ENCODE peak calls at places on chromosomes 4 and X, in ten cellular contexts. Q, W, B, M, K, N, Y, L, G and E are unnamed samples.

GRCh38 chr4:115655626-115656025 is 542.2 kb upstream of the NDST4 start:
- DNase-seq in Q (no peak), W (no peak), B (no peak), M (no peak), K (no peak), N (no peak), Y (no peak), L (no peak), G (no peak), E (no peak)

GRCh38 chr4:158799013-158799770 is 30.4 kb downstream of the FNIP2 start:
- DNase-seq in Q (no peak), W (no peak), B (no peak), M (peak; percentile 59), K (no peak), N (no peak), Y (no peak), L (no peak), G (no peak), E (no peak)

GRCh38 chr4:121408-122084 is 2.8 kb upstream of the ZNF718 start:
- DNase-seq in Q (peak; percentile 18), W (no peak), B (no peak), M (no peak), K (no peak), N (no peak), Y (no peak), L (peak; percentile 29), G (no peak), E (no peak)

GRCh38 chrX:17559728-17560379 is 177.4 kb upstream of the SCML1 start:
- DNase-seq in Q (peak; percentile 4), W (peak; percentile 32), B (peak; percentile 73), M (peak; percentile 33), K (no peak), N (no peak), Y (peak; percentile 64), L (no peak), G (peak; percentile 87), E (no peak)

GRCh38 chrX:7586126-7586525 is 256.8 kb upstream of the VCX start:
- DNase-seq in Q (peak; percentile 10), W (no peak), B (peak; percentile 52), M (peak; percentile 10), K (no peak), N (no peak), Y (peak; percentile 17), L (no peak), G (peak; percentile 17), E (no peak)

GRCh38 chr4:158811704-158812103 is 42.9 kb downstream of the FNIP2 start:
- DNase-seq in Q (no peak), W (no peak), B (peak; percentile 54), M (peak; percentile 44), K (no peak), N (no peak), Y (no peak), L (no peak), G (no peak), E (no peak)

GRCh38 chr4:24753519-24753918 is 41.9 kb upstream of the SOD3 start:
- DNase-seq in Q (no peak), W (no peak), B (peak; percentile 52), M (no peak), K (no peak), N (no peak), Y (no peak), L (no peak), G (no peak), E (no peak)

GRCh38 chrX:38494239-38494823 is 67.0 kb upstream of the TSPAN7 start:
- DNase-seq in Q (no peak), W (no peak), B (no peak), M (no peak), K (no peak), N (no peak), Y (no peak), L (no peak), G (no peak), E (no peak)

GRCh38 chr4:185710487-185710995 is 101.5 kb downstream of the SORBS2 start:
- DNase-seq in Q (peak; percentile 89), W (no peak), B (peak; percentile 79), M (no peak), K (no peak), N (no peak), Y (no peak), L (no peak), G (peak; percentile 47), E (no peak)

GRCh38 chrX:13428055-13428786 is 108.4 kb upstream of the ATXN3L start:
- DNase-seq in Q (peak; percentile 53), W (no peak), B (peak; percentile 90), M (no peak), K (no peak), N (peak; percentile 16), Y (no peak), L (peak; percentile 11), G (peak; percentile 70), E (no peak)

GRCh38 chr4:73727685-73728084 is 12.7 kb upstream of the CXCL8 start:
- DNase-seq in Q (peak; percentile 72), W (no peak), B (no peak), M (no peak), K (no peak), N (no peak), Y (no peak), L (no peak), G (no peak), E (no peak)

GRCh38 chrX:70033348-70033747 is 16.4 kb downstream of the AWAT2 start:
- DNase-seq in Q (peak; percentile 73), W (peak; percentile 64), B (peak; percentile 58), M (no peak), K (no peak), N (peak; percentile 23), Y (no peak), L (no peak), G (peak; percentile 12), E (no peak)

GRCh38 chrX:40010550-40011364 is 87.0 kb downstream of the BCOR start:
- DNase-seq in Q (no peak), W (no peak), B (no peak), M (no peak), K (no peak), N (no peak), Y (no peak), L (no peak), G (no peak), E (no peak)

GRCh38 chrX:39196192-39197102 is 395.2 kb downstream of the MID1IP1 start:
- DNase-seq in Q (no peak), W (no peak), B (peak; percentile 72), M (no peak), K (no peak), N (peak; percentile 12), Y (peak; percentile 24), L (no peak), G (peak; percentile 59), E (no peak)

GRCh38 chr4:145891958-145892357 is 46.7 kb downstream of the ZNF827 start:
- DNase-seq in Q (no peak), W (peak; percentile 37), B (no peak), M (no peak), K (no peak), N (no peak), Y (no peak), L (no peak), G (no peak), E (no peak)

GRCh38 chr4:4401049-4401448 is 14.1 kb downstream of the NSG1 start:
- DNase-seq in Q (no peak), W (no peak), B (no peak), M (no peak), K (no peak), N (no peak), Y (no peak), L (no peak), G (no peak), E (no peak)

GRCh38 chrX:56618250-56618649 is 54.8 kb downstream of the UBQLN2 start:
- DNase-seq in Q (no peak), W (no peak), B (no peak), M (no peak), K (no peak), N (no peak), Y (no peak), L (no peak), G (no peak), E (no peak)

GRCh38 chr4:56976283-56976877 is 1.0 kb downstream of the NOA1 start:
- DNase-seq in Q (peak; percentile 37), W (peak; percentile 18), B (no peak), M (no peak), K (no peak), N (no peak), Y (no peak), L (no peak), G (no peak), E (peak; percentile 43)

GRCh38 chr4:36024901-36025610 is 219.3 kb downstream of the ARAP2 start:
- DNase-seq in Q (no peak), W (no peak), B (no peak), M (peak; percentile 58), K (no peak), N (no peak), Y (no peak), L (no peak), G (no peak), E (no peak)

GRCh38 chr4:142358656-142359055 is 487.4 kb downstream of the INPP4B start:
- DNase-seq in Q (no peak), W (no peak), B (no peak), M (no peak), K (no peak), N (no peak), Y (no peak), L (no peak), G (no peak), E (no peak)

GRCh38 chr4:140711910-140712309 is 44.3 kb downstream of the TBC1D9 start:
- DNase-seq in Q (no peak), W (no peak), B (no peak), M (no peak), K (no peak), N (no peak), Y (no peak), L (no peak), G (no peak), E (no peak)

GRCh38 chr4:7244766-7245320 is 52.5 kb downstream of the SORCS2 start:
- DNase-seq in Q (no peak), W (no peak), B (no peak), M (no peak), K (no peak), N (no peak), Y (no peak), L (no peak), G (no peak), E (no peak)

GRCh38 chr4:87529187-87529586 is at the start of gene SPARCL1:
- DNase-seq in Q (no peak), W (no peak), B (no peak), M (peak; percentile 28), K (no peak), N (no peak), Y (no peak), L (no peak), G (no peak), E (peak; percentile 48)

GRCh38 chr4:3341760-3342159 is 48.9 kb downstream of the RGS12 start:
- DNase-seq in Q (peak; percentile 23), W (peak; percentile 5), B (no peak), M (no peak), K (no peak), N (no peak), Y (no peak), L (no peak), G (no peak), E (peak; percentile 14)

GRCh38 chr4:46392421-46392820 is 2.5 kb upstream of the GABRA2 start:
- DNase-seq in Q (no peak), W (no peak), B (no peak), M (no peak), K (no peak), N (no peak), Y (no peak), L (no peak), G (no peak), E (no peak)

GRCh38 chr4:2803624-2804448 is 11.0 kb downstream of the SH3BP2 start:
- DNase-seq in Q (no peak), W (no peak), B (peak; percentile 55), M (no peak), K (no peak), N (no peak), Y (no peak), L (no peak), G (no peak), E (peak; percentile 63)

GRCh38 chr4:8267077-8267476 is 2.5 kb upstream of the HTRA3 start:
- DNase-seq in Q (peak; percentile 85), W (peak; percentile 73), B (peak; percentile 71), M (peak; percentile 67), K (no peak), N (peak; percentile 77), Y (no peak), L (no peak), G (peak; percentile 22), E (peak; percentile 92)

GRCh38 chrX:71103110-71103983 is 3.2 kb downstream of the CXorf65 start:
- DNase-seq in Q (peak; percentile 5), W (no peak), B (no peak), M (peak; percentile 36), K (no peak), N (no peak), Y (no peak), L (peak; percentile 44), G (no peak), E (no peak)